ENCODE peak calls at places on chromosomes 7 and 10, in eight cellular contexts. M, I, V, E, C, Y, N and T are unnamed samples.

GRCh38 chr10:5293691-5294550 is 70.8 kb upstream of the UCN3 start:
- DNase-seq in N (peak), M (no peak), I (peak), E (peak), Y (peak), V (no peak), C (peak), T (peak)

GRCh38 chr10:71201921-71202713 is 10.3 kb upstream of the UNC5B start:
- DNase-seq in C (no peak), V (no peak), M (no peak), Y (no peak), N (no peak), E (no peak), I (no peak), T (no peak)

GRCh38 chr10:114539623-114540022 is 118.5 kb downstream of the ABLIM1 start:
- DNase-seq in I (no peak), E (no peak), N (no peak), V (no peak), Y (no peak), C (no peak), M (no peak), T (no peak)

GRCh38 chr7:142913051-142913450 is 20.5 kb downstream of the TRPV5 start:
- DNase-seq in Y (no peak), E (no peak), I (no peak), N (no peak), V (no peak), C (no peak), M (peak), T (no peak)

GRCh38 chr10:94963901-94964300 is 25.4 kb downstream of the CYP2C9 start:
- DNase-seq in Y (peak), N (peak), M (no peak), I (peak), V (peak), C (no peak), E (peak), T (no peak)

GRCh38 chr10:104076743-104077160 is 8.9 kb downstream of the COL17A1 start:
- DNase-seq in N (peak), M (no peak), Y (peak), C (peak), I (peak), V (no peak), E (no peak), T (no peak)

GRCh38 chr10:86862786-86863185 is 94.6 kb downstream of the MMRN2 start:
- DNase-seq in N (no peak), C (no peak), I (no peak), Y (no peak), V (no peak), E (no peak), M (no peak), T (no peak)

GRCh38 chr10:24344279-24344678 is 135.3 kb downstream of the KIAA1217 start:
- DNase-seq in V (no peak), I (peak), C (no peak), M (no peak), E (peak), N (peak), Y (peak), T (peak)

GRCh38 chr7:127317447-127317961 is 64.8 kb upstream of the GRM8 start:
- DNase-seq in E (no peak), N (peak), Y (no peak), V (no peak), C (no peak), M (no peak), I (peak), T (no peak)

GRCh38 chr10:119521443-119522204 is 20.9 kb downstream of the RGS10 start:
- DNase-seq in C (no peak), I (peak), M (no peak), N (peak), E (peak), V (no peak), Y (no peak), T (peak)

GRCh38 chr7:99953649-99954048 is 22.2 kb downstream of the AZGP1 start:
- DNase-seq in M (no peak), Y (no peak), I (peak), E (peak), V (no peak), N (peak), C (peak), T (no peak)

GRCh38 chr7:51340029-51340838 is 23.6 kb upstream of the COBL start:
- DNase-seq in C (no peak), E (no peak), M (no peak), I (no peak), N (no peak), V (no peak), Y (peak), T (no peak)

GRCh38 chr10:122678266-122678665 is 21.4 kb downstream of the C10orf120 start:
- DNase-seq in V (no peak), Y (no peak), M (no peak), N (no peak), C (no peak), I (no peak), E (no peak), T (no peak)

GRCh38 chr10:78861456-78862327 is 207.1 kb upstream of the ZMIZ1 start:
- DNase-seq in I (no peak), C (no peak), Y (peak), E (no peak), N (no peak), V (no peak), M (peak), T (peak)

GRCh38 chr10:98349508-98349922 is 65.5 kb downstream of the PYROXD2 start:
- DNase-seq in E (peak), Y (peak), M (peak), I (peak), V (no peak), N (peak), C (peak), T (peak)

GRCh38 chr7:47786557-47787248 is 161.6 kb downstream of the PKD1L1 start:
- DNase-seq in C (peak), V (no peak), N (peak), I (peak), E (peak), M (peak), Y (peak), T (peak)

GRCh38 chr10:70887804-70888800 is at the start of gene PCBD1:
- DNase-seq in I (peak), Y (peak), E (peak), N (peak), C (peak), M (no peak), V (peak), T (peak)

GRCh38 chr7:105149827-105150226 is 135.8 kb downstream of the KMT2E start:
- DNase-seq in N (peak), M (no peak), E (peak), Y (no peak), I (peak), C (no peak), V (no peak), T (no peak)

GRCh38 chr10:48531486-48531885 is 73.4 kb downstream of the ARHGAP22 start:
- DNase-seq in N (no peak), V (no peak), M (no peak), I (no peak), C (no peak), E (peak), Y (no peak), T (no peak)

GRCh38 chr10:82653244-82653933 is 778.4 kb downstream of the NRG3 start:
- DNase-seq in Y (no peak), I (no peak), C (no peak), E (no peak), M (no peak), N (no peak), V (no peak), T (no peak)

GRCh38 chr7:23963461-23963860 is 253.4 kb downstream of the STK31 start:
- DNase-seq in C (no peak), V (no peak), E (no peak), Y (no peak), N (no peak), I (no peak), M (no peak), T (no peak)

GRCh38 chr7:98568891-98569290 is 48.2 kb upstream of the NPTX2 start:
- DNase-seq in C (no peak), E (no peak), V (no peak), N (no peak), M (no peak), I (no peak), Y (no peak), T (no peak)

GRCh38 chr10:124721295-124722052 is 22.7 kb downstream of the FAM53B start:
- DNase-seq in N (peak), C (peak), I (no peak), E (no peak), Y (no peak), V (no peak), M (no peak), T (no peak)

GRCh38 chr10:15121707-15122106 is 24.6 kb downstream of the RPP38 start:
- DNase-seq in Y (no peak), C (no peak), V (no peak), M (no peak), I (peak), E (peak), N (peak), T (no peak)

GRCh38 chr10:15123749-15124184 is 26.6 kb downstream of the RPP38 start:
- DNase-seq in N (peak), V (no peak), I (peak), C (no peak), Y (no peak), E (peak), M (no peak), T (no peak)

GRCh38 chr10:15120523-15120922 is 23.4 kb downstream of the RPP38 start:
- DNase-seq in I (peak), N (peak), V (no peak), Y (no peak), C (no peak), E (peak), M (no peak), T (no peak)

GRCh38 chr10:15124190-15124589 is 27.0 kb downstream of the RPP38 start:
- DNase-seq in V (no peak), I (no peak), E (no peak), N (no peak), Y (no peak), C (no peak), M (no peak), T (no peak)

GRCh38 chr10:15122477-15123030 is 25.4 kb downstream of the RPP38 start:
- DNase-seq in I (no peak), E (no peak), N (peak), Y (no peak), V (peak), C (no peak), M (no peak), T (no peak)
- H3K4me3 ChIP-seq in I (no peak), E (no peak), N (no peak), Y (no peak), V (peak), C (no peak), M (no peak), T (no peak)

GRCh38 chr7:91033574-91033973 is 230.7 kb upstream of the FZD1 start:
- DNase-seq in I (no peak), M (no peak), Y (no peak), N (no peak), E (no peak), C (no peak), V (no peak), T (no peak)
- H3K4me3 ChIP-seq in I (no peak), M (no peak), Y (no peak), N (no peak), E (no peak), C (no peak), V (no peak), T (no peak)

DNA sequence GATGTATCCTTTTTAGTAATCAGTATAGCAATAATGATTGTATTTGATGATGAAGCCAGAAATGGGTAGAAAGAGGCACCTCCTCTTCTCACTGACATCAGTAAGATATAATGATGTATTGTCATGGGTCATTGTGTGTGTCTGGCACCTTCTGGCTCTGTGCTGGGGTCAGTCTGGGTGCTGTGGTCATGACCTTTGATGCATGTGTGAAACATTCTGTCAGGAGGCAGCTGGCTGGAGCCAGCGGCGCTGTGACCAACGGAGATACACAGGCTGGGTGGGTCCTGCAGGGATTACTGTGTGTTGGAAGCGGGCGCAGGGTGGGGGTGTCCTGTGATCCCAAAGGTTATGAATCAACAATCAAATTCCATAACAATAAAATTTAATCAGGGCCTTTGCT is 35.2 kb downstream of the EEPD1 start:
- DNase-seq in C (no peak), Y (no peak), N (no peak), I (no peak), E (no peak), V (no peak), M (no peak), T (no peak)
- H3K4me3 ChIP-seq in C (no peak), Y (no peak), N (no peak), I (no peak), E (no peak), V (no peak), M (no peak), T (no peak)

GRCh38 chr7:64888561-64888900 is 14.5 kb upstream of the ZNF273 start:
- DNase-seq in V (no peak), E (no peak), C (no peak), I (no peak), N (peak), Y (no peak), M (peak), T (no peak)

GRCh38 chr7:64889686-64890162 is 13.3 kb upstream of the ZNF273 start:
- DNase-seq in E (no peak), Y (no peak), M (peak), V (no peak), N (no peak), I (no peak), C (no peak), T (no peak)

GRCh38 chr7:64886956-64887545 is 16.0 kb upstream of the ZNF273 start:
- DNase-seq in N (no peak), Y (no peak), V (no peak), M (peak), C (no peak), E (no peak), I (no peak), T (no peak)

GRCh38 chr7:64888901-64889685 is 14.0 kb upstream of the ZNF273 start:
- DNase-seq in N (no peak), M (no peak), E (no peak), C (peak), I (no peak), Y (no peak), V (no peak), T (no peak)

GRCh38 chr7:64887756-64888508 is 15.1 kb upstream of the ZNF273 start:
- DNase-seq in Y (no peak), I (no peak), N (peak), E (no peak), V (no peak), M (peak), C (no peak), T (no peak)
- H3K4me3 ChIP-seq in Y (no peak), I (no peak), N (no peak), E (no peak), V (no peak), M (peak), C (no peak), T (no peak)

GRCh38 chr10:33337335-33337854 is 2.9 kb upstream of the NRP1 start:
- DNase-seq in C (no peak), Y (peak), M (no peak), V (no peak), I (peak), E (peak), N (peak), T (no peak)
- H3K4me3 ChIP-seq in C (peak), Y (peak), M (peak), V (no peak), I (peak), E (peak), N (peak), T (no peak)

DNA sequence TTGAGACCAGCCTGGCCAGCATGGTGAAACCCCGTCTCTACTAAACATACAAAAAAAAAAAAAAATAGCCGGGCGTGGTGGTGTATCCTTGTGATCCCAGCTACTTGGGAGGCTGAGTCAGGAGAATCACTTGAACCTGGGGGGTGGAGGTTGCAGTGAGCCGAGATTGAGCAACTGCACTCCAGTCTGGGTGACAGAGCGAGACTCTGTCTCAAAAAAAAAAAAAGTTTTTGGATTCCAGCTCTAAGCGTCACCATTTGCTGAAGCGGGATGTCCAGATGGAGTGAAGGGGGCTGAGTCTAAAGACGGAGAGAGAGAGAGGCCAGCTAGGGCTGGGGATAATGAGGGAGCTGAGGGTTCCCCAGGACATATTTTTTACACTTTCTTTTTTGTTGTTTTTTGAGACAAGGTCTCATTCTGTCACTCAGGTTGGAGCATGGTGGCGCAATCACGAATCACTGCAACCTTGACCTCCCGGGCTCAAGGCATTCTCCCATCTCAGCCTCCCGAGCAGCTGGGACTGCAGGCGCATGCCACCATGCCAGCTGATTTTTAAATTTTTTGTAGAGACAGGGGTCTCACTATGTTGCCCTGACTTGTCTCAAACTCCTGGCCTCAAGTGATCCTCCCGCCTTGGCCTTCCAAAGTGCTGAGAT is 9.4 kb upstream of the HK1 start:
- DNase-seq in V (no peak), N (no peak), I (no peak), C (no peak), Y (no peak), E (peak), M (no peak), T (no peak)
- H3K4me3 ChIP-seq in V (no peak), N (no peak), I (no peak), C (no peak), Y (no peak), E (no peak), M (no peak), T (no peak)

GRCh38 chr10:97333601-97334369 is 744 bp downstream of the FRAT2 start:
- DNase-seq in I (peak), Y (peak), N (peak), M (no peak), C (peak), E (peak), V (no peak), T (peak)

GRCh38 chr10:97335995-97336394 is 1.5 kb upstream of the FRAT2 start:
- DNase-seq in C (no peak), M (no peak), E (no peak), V (no peak), I (no peak), N (no peak), Y (no peak), T (no peak)

GRCh38 chr10:97334370-97335175 is at the start of gene FRAT2:
- DNase-seq in N (peak), C (peak), M (peak), I (peak), V (peak), Y (peak), E (peak), T (peak)

GRCh38 chr10:97336446-97336845 is 1.9 kb upstream of the FRAT2 start:
- DNase-seq in C (no peak), V (no peak), N (peak), I (peak), Y (no peak), M (no peak), E (no peak), T (no peak)

GRCh38 chr10:97335188-97335619 is 675 bp upstream of the FRAT2 start:
- DNase-seq in E (no peak), Y (no peak), N (no peak), C (no peak), V (no peak), I (no peak), M (no peak), T (no peak)
- H3K4me3 ChIP-seq in E (peak), Y (peak), N (peak), C (peak), V (peak), I (peak), M (peak), T (peak)

GRCh38 chr10:110497438-110498086 is at the start of gene DUSP5:
- DNase-seq in C (peak), M (peak), I (peak), N (peak), Y (peak), E (peak), V (peak), T (peak)

GRCh38 chr10:110494532-110494931 is 3.2 kb upstream of the DUSP5 start:
- DNase-seq in N (no peak), V (no peak), C (no peak), I (peak), M (no peak), Y (no peak), E (no peak), T (no peak)

GRCh38 chr10:110496553-110497437 is 912 bp upstream of the DUSP5 start:
- DNase-seq in N (no peak), M (no peak), V (no peak), C (no peak), I (no peak), E (no peak), Y (no peak), T (no peak)

GRCh38 chr10:110493832-110494426 is 3.8 kb upstream of the DUSP5 start:
- DNase-seq in C (no peak), E (no peak), I (peak), Y (no peak), N (peak), M (no peak), V (no peak), T (no peak)

DNA sequence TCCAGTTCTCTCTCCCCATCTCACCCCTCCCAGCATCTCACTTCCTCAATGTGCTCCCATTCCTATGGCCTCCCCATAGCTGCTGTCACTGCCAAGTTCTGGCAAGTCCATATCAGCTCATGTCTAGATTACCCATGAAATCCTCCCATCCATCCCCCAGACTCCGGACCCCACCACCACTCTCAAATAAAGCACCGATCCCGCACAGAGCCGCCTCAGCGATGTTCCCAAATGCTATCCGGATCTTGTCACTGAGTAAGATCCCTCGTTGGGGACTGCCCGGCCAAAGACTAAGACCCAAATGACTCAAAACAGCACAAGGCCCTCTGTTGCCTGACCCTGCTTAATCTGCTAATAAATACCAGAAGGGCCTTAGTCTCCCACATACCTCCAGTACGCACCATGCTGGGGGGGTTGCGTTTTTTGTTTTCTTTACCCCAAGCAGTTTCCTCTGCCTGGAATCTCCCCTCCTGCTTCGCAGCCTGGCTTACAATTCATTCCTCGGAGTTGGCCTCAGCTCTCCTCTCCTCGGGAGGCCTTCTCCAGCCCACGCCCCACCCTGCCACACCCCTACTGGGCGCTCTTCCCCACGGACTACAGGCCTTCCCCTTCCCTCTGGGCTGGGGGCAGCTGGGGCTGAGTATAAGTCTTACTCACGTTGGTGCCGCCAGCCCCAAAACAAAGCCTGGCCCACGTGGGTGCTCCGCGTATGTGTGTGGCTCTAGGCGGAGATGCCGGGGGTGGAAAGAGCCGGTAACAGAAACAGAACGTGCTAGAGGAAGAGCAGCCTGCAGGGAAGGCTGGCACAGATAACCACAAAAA is 1.8 kb upstream of the DUSP5 start:
- DNase-seq in E (peak), Y (peak), I (peak), M (no peak), N (peak), C (peak), V (no peak), T (peak)
- H3K4me3 ChIP-seq in E (peak), Y (no peak), I (peak), M (peak), N (peak), C (no peak), V (peak), T (peak)

GRCh38 chr10:6579193-6579903 is 728 bp downstream of the PRKCQ start:
- DNase-seq in Y (no peak), V (no peak), I (no peak), E (no peak), M (no peak), C (no peak), N (no peak), T (no peak)
- H3K4me3 ChIP-seq in Y (peak), V (peak), I (no peak), E (peak), M (peak), C (no peak), N (peak), T (peak)